ENCODE peak calls at places on chromosome 19, in ten cellular contexts. I is activated B cell treated with CpG ODN at 0.5 μM for 24 hours; C is ascending aorta; W is effector memory CD8-positive, alpha-beta T cell; B is T-helper 1 cell; S is T follicular helper cell; A is cardiac muscle cell; E is NCI-H1092 treated with DMSO at 0.1 percent for 48 hours; N is hepatic stellate cell; M is MCF 10A. V is an unnamed sample.

GRCh38 chr19:58097783-58098681 is at the start of gene ZSCAN18:
- DNase-seq in I (peak), C (peak), W (peak), B (peak), S (peak), A (peak), E (peak), N (peak), M (no peak), V (peak)

GRCh38 chr19:33390120-33390907 is 16.8 kb downstream of the CEBPG start:
- DNase-seq in I (no peak), C (no peak), W (no peak), B (no peak), S (no peak), A (no peak), E (peak), N (no peak), M (peak), V (no peak)

GRCh38 chr19:16922949-16923348 is 34.1 kb downstream of the F2RL3 start:
- DNase-seq in I (no peak), C (no peak), W (no peak), B (no peak), S (no peak), A (no peak), E (no peak), N (no peak), M (no peak), V (no peak)

GRCh38 chr19:18460313-18460712 is 22.4 kb upstream of the ISYNA1 start:
- DNase-seq in I (no peak), C (peak), W (no peak), B (no peak), S (no peak), A (no peak), E (no peak), N (peak), M (peak), V (no peak)

GRCh38 chr19:45906221-45906620 is 3.8 kb upstream of the MYPOP start:
- DNase-seq in I (no peak), C (no peak), W (no peak), B (no peak), S (no peak), A (no peak), E (no peak), N (no peak), M (peak), V (no peak)

GRCh38 chr19:31378404-31378803 is 29.2 kb upstream of the TSHZ3 start:
- DNase-seq in I (no peak), C (no peak), W (no peak), B (no peak), S (no peak), A (no peak), E (no peak), N (peak), M (peak), V (no peak)

GRCh38 chr19:2032296-2032941 is 16.9 kb upstream of the BTBD2 start:
- DNase-seq in I (no peak), C (peak), W (no peak), B (no peak), S (no peak), A (no peak), E (peak), N (peak), M (peak), V (no peak)

GRCh38 chr19:310781-311496 is 19.7 kb upstream of the PLPP2 start:
- DNase-seq in I (no peak), C (no peak), W (no peak), B (no peak), S (no peak), A (no peak), E (no peak), N (no peak), M (no peak), V (no peak)

GRCh38 chr19:5156231-5156986 is 184.2 kb downstream of the PTPRS start:
- DNase-seq in I (no peak), C (no peak), W (no peak), B (no peak), S (no peak), A (no peak), E (no peak), N (peak), M (no peak), V (no peak)